ENCODE peak calls at places on chromosome 6, in four cellular contexts. H, R, J and C are unnamed samples.
A peak's percentile ranks its signal among the peaks of the same experiment; 100 is the strongest.

GRCh38 chr6:119587537-119587936 is 238.0 kb upstream of the MAN1A1 start:
- DNase-seq in J (no peak), R (no peak), H (peak; percentile 18), C (no peak)

GRCh38 chr6:128039542-128039941 is 138.7 kb upstream of the THEMIS start:
- DNase-seq in R (no peak), J (no peak), H (no peak), C (no peak)

GRCh38 chr6:28393912-28394662 is 5.5 kb downstream of the ZSCAN12 start:
- DNase-seq in R (no peak), J (peak; percentile 12), H (no peak), C (peak; percentile 14)

GRCh38 chr6:126210398-126211075 is 129.4 kb upstream of the CENPW start:
- DNase-seq in J (no peak), R (no peak), H (no peak), C (no peak)

GRCh38 chr6:119205911-119206617 is 127.6 kb upstream of the FAM184A start:
- DNase-seq in R (no peak), J (no peak), H (no peak), C (no peak)

GRCh38 chr6:81766482-81767069 is 14.1 kb upstream of the TENT5A start:
- DNase-seq in H (peak; percentile 95), J (peak; percentile 27), R (no peak), C (no peak)

GRCh38 chr6:12163149-12163548 is 127.0 kb upstream of the EDN1 start:
- DNase-seq in H (no peak), R (peak; percentile 18), J (no peak), C (no peak)

GRCh38 chr6:63058601-63059000 is 152.7 kb upstream of the FKBP1C start:
- DNase-seq in H (no peak), R (no peak), J (no peak), C (no peak)

GRCh38 chr6:108616973-108617372 is 56.3 kb downstream of the FOXO3 start:
- DNase-seq in H (peak; percentile 34), J (no peak), R (no peak), C (no peak)

GRCh38 chr6:37171141-37171969 is 1.4 kb downstream of the PIM1 start:
- DNase-seq in H (peak; percentile 68), J (peak; percentile 40), R (peak; percentile 27), C (peak; percentile 64)

GRCh38 chr6:163529605-163530004 is 115.1 kb downstream of the QKI start:
- DNase-seq in H (peak; percentile 96), J (peak; percentile 70), R (no peak), C (no peak)

GRCh38 chr6:64580346-64580745 is 944.7 kb downstream of the PHF3 start:
- DNase-seq in J (no peak), H (no peak), R (no peak), C (no peak)

GRCh38 chr6:42505377-42505702 is 53.6 kb upstream of the TRERF1 start:
- DNase-seq in J (peak; percentile 51), H (peak; percentile 59), R (no peak), C (no peak)

GRCh38 chr6:1313755-1314503 is 2.0 kb downstream of the FOXQ1 start:
- DNase-seq in H (no peak), J (peak; percentile 63), R (no peak), C (peak; percentile 84)

GRCh38 chr6:117498159-117498558 is 15.7 kb downstream of the DCBLD1 start:
- DNase-seq in H (peak; percentile 84), R (no peak), J (peak; percentile 49), C (no peak)

GRCh38 chr6:56335733-56336132 is 88.4 kb upstream of the COL21A1 start:
- DNase-seq in J (peak; percentile 75), H (peak; percentile 90), R (no peak), C (no peak)

GRCh38 chr6:39608652-39609345 is 116.4 kb downstream of the KIF6 start:
- DNase-seq in H (no peak), J (no peak), R (no peak), C (no peak)

GRCh38 chr6:39791850-39792500 is at the start of gene DAAM2:
- DNase-seq in H (peak; percentile 48), R (no peak), J (peak; percentile 88), C (peak; percentile 70)

GRCh38 chr6:165049362-165049761 is 260.0 kb downstream of the C6orf118 start:
- DNase-seq in H (peak; percentile 0), J (peak; percentile 18), R (no peak), C (peak; percentile 78)